ENCODE peak calls at places on chromosomes 12 and 14, in ten cellular contexts. One of them, this sample, is unnamed.

GRCh38 chr12:83042441-83043215 is 355.9 kb downstream of the TMTC2 start:
- DNase-seq in stimulated activated CD4-positive, alpha-beta T cell treated with anti-CD3 and anti-CD28 coated beads, Interleukin-4, amount 100 ng/mL, for 24 hours: no peak
- DNase-seq in EL: peak
- DNase-seq in right atrium auricular region: no peak
- DNase-seq in activated CD8-positive, alpha-beta memory T cell treated with anti-CD3 and anti-CD28 coated beads for 48 hours: no peak
- DNase-seq in NCI-H2107: no peak
- DNase-seq in NCI-H2171: no peak
- DNase-seq in mesendoderm: peak
- DNase-seq in psoas muscle: no peak
- DNase-seq in AG20443: peak
- DNase-seq in this sample: peak

GRCh38 chr12:5509557-5509956 is 77.6 kb downstream of the NTF3 start:
- DNase-seq in AG20443: no peak
- DNase-seq in mesendoderm: no peak
- DNase-seq in EL: no peak
- DNase-seq in right atrium auricular region: no peak
- DNase-seq in stimulated activated CD4-positive, alpha-beta T cell treated with anti-CD3 and anti-CD28 coated beads, Interleukin-4, amount 100 ng/mL, for 24 hours: no peak
- DNase-seq in psoas muscle: no peak
- DNase-seq in activated CD8-positive, alpha-beta memory T cell treated with anti-CD3 and anti-CD28 coated beads for 48 hours: no peak
- DNase-seq in NCI-H2171: no peak
- DNase-seq in NCI-H2107: no peak
- DNase-seq in this sample: no peak

GRCh38 chr12:50934371-50934851 is 17.9 kb upstream of the HIGD1C start:
- DNase-seq in mesendoderm: no peak
- DNase-seq in EL: no peak
- DNase-seq in NCI-H2171: no peak
- DNase-seq in activated CD8-positive, alpha-beta memory T cell treated with anti-CD3 and anti-CD28 coated beads for 48 hours: no peak
- DNase-seq in NCI-H2107: no peak
- DNase-seq in stimulated activated CD4-positive, alpha-beta T cell treated with anti-CD3 and anti-CD28 coated beads, Interleukin-4, amount 100 ng/mL, for 24 hours: no peak
- DNase-seq in psoas muscle: no peak
- DNase-seq in right atrium auricular region: no peak
- DNase-seq in AG20443: no peak
- DNase-seq in this sample: no peak

GRCh38 chr12:56518570-56518969 is 3.0 kb upstream of the RBMS2 start:
- DNase-seq in activated CD8-positive, alpha-beta memory T cell treated with anti-CD3 and anti-CD28 coated beads for 48 hours: no peak
- DNase-seq in psoas muscle: no peak
- DNase-seq in NCI-H2171: no peak
- DNase-seq in AG20443: peak
- DNase-seq in mesendoderm: no peak
- DNase-seq in stimulated activated CD4-positive, alpha-beta T cell treated with anti-CD3 and anti-CD28 coated beads, Interleukin-4, amount 100 ng/mL, for 24 hours: no peak
- DNase-seq in NCI-H2107: no peak
- DNase-seq in right atrium auricular region: no peak
- DNase-seq in EL: peak
- DNase-seq in this sample: peak

GRCh38 chr14:52755607-52756316 is 25.8 kb downstream of the STYX start:
- DNase-seq in NCI-H2107: no peak
- DNase-seq in AG20443: no peak
- DNase-seq in activated CD8-positive, alpha-beta memory T cell treated with anti-CD3 and anti-CD28 coated beads for 48 hours: no peak
- DNase-seq in psoas muscle: no peak
- DNase-seq in NCI-H2171: no peak
- DNase-seq in right atrium auricular region: no peak
- DNase-seq in stimulated activated CD4-positive, alpha-beta T cell treated with anti-CD3 and anti-CD28 coated beads, Interleukin-4, amount 100 ng/mL, for 24 hours: no peak
- DNase-seq in EL: no peak
- DNase-seq in mesendoderm: no peak
- DNase-seq in this sample: no peak

GRCh38 chr12:95319694-95320331 is 102.2 kb downstream of the VEZT start:
- DNase-seq in NCI-H2107: no peak
- DNase-seq in stimulated activated CD4-positive, alpha-beta T cell treated with anti-CD3 and anti-CD28 coated beads, Interleukin-4, amount 100 ng/mL, for 24 hours: no peak
- DNase-seq in EL: no peak
- DNase-seq in right atrium auricular region: no peak
- DNase-seq in psoas muscle: no peak
- DNase-seq in activated CD8-positive, alpha-beta memory T cell treated with anti-CD3 and anti-CD28 coated beads for 48 hours: no peak
- DNase-seq in NCI-H2171: no peak
- DNase-seq in AG20443: no peak
- DNase-seq in mesendoderm: no peak
- DNase-seq in this sample: peak

GRCh38 chr12:89258240-89258969 is 93.9 kb downstream of the DUSP6 start:
- DNase-seq in activated CD8-positive, alpha-beta memory T cell treated with anti-CD3 and anti-CD28 coated beads for 48 hours: no peak
- DNase-seq in mesendoderm: no peak
- DNase-seq in AG20443: no peak
- DNase-seq in NCI-H2171: no peak
- DNase-seq in right atrium auricular region: no peak
- DNase-seq in psoas muscle: no peak
- DNase-seq in EL: no peak
- DNase-seq in stimulated activated CD4-positive, alpha-beta T cell treated with anti-CD3 and anti-CD28 coated beads, Interleukin-4, amount 100 ng/mL, for 24 hours: no peak
- DNase-seq in NCI-H2107: no peak
- DNase-seq in this sample: no peak

GRCh38 chr14:84064756-84065155 is 1465.2 kb upstream of the FLRT2 start:
- DNase-seq in activated CD8-positive, alpha-beta memory T cell treated with anti-CD3 and anti-CD28 coated beads for 48 hours: no peak
- DNase-seq in psoas muscle: no peak
- DNase-seq in AG20443: no peak
- DNase-seq in mesendoderm: no peak
- DNase-seq in right atrium auricular region: no peak
- DNase-seq in NCI-H2171: no peak
- DNase-seq in NCI-H2107: no peak
- DNase-seq in EL: no peak
- DNase-seq in stimulated activated CD4-positive, alpha-beta T cell treated with anti-CD3 and anti-CD28 coated beads, Interleukin-4, amount 100 ng/mL, for 24 hours: no peak
- DNase-seq in this sample: no peak

GRCh38 chr14:73125169-73125588 is 11.1 kb upstream of the PSEN1 start:
- DNase-seq in stimulated activated CD4-positive, alpha-beta T cell treated with anti-CD3 and anti-CD28 coated beads, Interleukin-4, amount 100 ng/mL, for 24 hours: no peak
- DNase-seq in NCI-H2107: peak
- DNase-seq in NCI-H2171: no peak
- DNase-seq in psoas muscle: no peak
- DNase-seq in AG20443: no peak
- DNase-seq in mesendoderm: peak
- DNase-seq in EL: no peak
- DNase-seq in right atrium auricular region: no peak
- DNase-seq in activated CD8-positive, alpha-beta memory T cell treated with anti-CD3 and anti-CD28 coated beads for 48 hours: no peak
- DNase-seq in this sample: peak

GRCh38 chr12:95738024-95738611 is 52.4 kb downstream of the NTN4 start:
- DNase-seq in AG20443: no peak
- DNase-seq in activated CD8-positive, alpha-beta memory T cell treated with anti-CD3 and anti-CD28 coated beads for 48 hours: no peak
- DNase-seq in NCI-H2171: no peak
- DNase-seq in mesendoderm: no peak
- DNase-seq in right atrium auricular region: no peak
- DNase-seq in NCI-H2107: no peak
- DNase-seq in stimulated activated CD4-positive, alpha-beta T cell treated with anti-CD3 and anti-CD28 coated beads, Interleukin-4, amount 100 ng/mL, for 24 hours: no peak
- DNase-seq in EL: no peak
- DNase-seq in psoas muscle: no peak
- DNase-seq in this sample: no peak

GRCh38 chr12:43692064-43692463 is 66.5 kb downstream of the PUS7L start:
- DNase-seq in activated CD8-positive, alpha-beta memory T cell treated with anti-CD3 and anti-CD28 coated beads for 48 hours: no peak
- DNase-seq in mesendoderm: peak
- DNase-seq in right atrium auricular region: no peak
- DNase-seq in psoas muscle: no peak
- DNase-seq in NCI-H2171: no peak
- DNase-seq in stimulated activated CD4-positive, alpha-beta T cell treated with anti-CD3 and anti-CD28 coated beads, Interleukin-4, amount 100 ng/mL, for 24 hours: no peak
- DNase-seq in EL: peak
- DNase-seq in AG20443: no peak
- DNase-seq in NCI-H2107: no peak
- DNase-seq in this sample: peak

GRCh38 chr14:69749956-69750355 is 17.0 kb upstream of the SRSF5 start:
- DNase-seq in activated CD8-positive, alpha-beta memory T cell treated with anti-CD3 and anti-CD28 coated beads for 48 hours: no peak
- DNase-seq in mesendoderm: no peak
- DNase-seq in NCI-H2107: no peak
- DNase-seq in EL: no peak
- DNase-seq in psoas muscle: no peak
- DNase-seq in AG20443: no peak
- DNase-seq in stimulated activated CD4-positive, alpha-beta T cell treated with anti-CD3 and anti-CD28 coated beads, Interleukin-4, amount 100 ng/mL, for 24 hours: no peak
- DNase-seq in NCI-H2171: no peak
- DNase-seq in right atrium auricular region: no peak
- DNase-seq in this sample: no peak

GRCh38 chr14:58768977-58769376 is 131.2 kb downstream of the DACT1 start:
- DNase-seq in AG20443: no peak
- DNase-seq in NCI-H2171: no peak
- DNase-seq in right atrium auricular region: no peak
- DNase-seq in EL: no peak
- DNase-seq in stimulated activated CD4-positive, alpha-beta T cell treated with anti-CD3 and anti-CD28 coated beads, Interleukin-4, amount 100 ng/mL, for 24 hours: no peak
- DNase-seq in NCI-H2107: no peak
- DNase-seq in mesendoderm: peak
- DNase-seq in activated CD8-positive, alpha-beta memory T cell treated with anti-CD3 and anti-CD28 coated beads for 48 hours: no peak
- DNase-seq in psoas muscle: no peak
- DNase-seq in this sample: no peak

GRCh38 chr12:115960868-115961802 is 316.4 kb downstream of the MED13L start:
- DNase-seq in mesendoderm: peak
- DNase-seq in psoas muscle: no peak
- DNase-seq in activated CD8-positive, alpha-beta memory T cell treated with anti-CD3 and anti-CD28 coated beads for 48 hours: no peak
- DNase-seq in NCI-H2107: no peak
- DNase-seq in EL: peak
- DNase-seq in right atrium auricular region: no peak
- DNase-seq in AG20443: no peak
- DNase-seq in NCI-H2171: no peak
- DNase-seq in stimulated activated CD4-positive, alpha-beta T cell treated with anti-CD3 and anti-CD28 coated beads, Interleukin-4, amount 100 ng/mL, for 24 hours: no peak
- DNase-seq in this sample: no peak

GRCh38 chr14:55851301-55851700 is 266.9 kb upstream of the PELI2 start:
- DNase-seq in activated CD8-positive, alpha-beta memory T cell treated with anti-CD3 and anti-CD28 coated beads for 48 hours: no peak
- DNase-seq in right atrium auricular region: no peak
- DNase-seq in NCI-H2107: no peak
- DNase-seq in psoas muscle: no peak
- DNase-seq in stimulated activated CD4-positive, alpha-beta T cell treated with anti-CD3 and anti-CD28 coated beads, Interleukin-4, amount 100 ng/mL, for 24 hours: no peak
- DNase-seq in EL: no peak
- DNase-seq in mesendoderm: peak
- DNase-seq in AG20443: no peak
- DNase-seq in NCI-H2171: no peak
- DNase-seq in this sample: no peak

GRCh38 chr14:84409435-84409834 is 1120.5 kb upstream of the FLRT2 start:
- DNase-seq in right atrium auricular region: no peak
- DNase-seq in EL: peak
- DNase-seq in NCI-H2171: no peak
- DNase-seq in AG20443: no peak
- DNase-seq in stimulated activated CD4-positive, alpha-beta T cell treated with anti-CD3 and anti-CD28 coated beads, Interleukin-4, amount 100 ng/mL, for 24 hours: no peak
- DNase-seq in activated CD8-positive, alpha-beta memory T cell treated with anti-CD3 and anti-CD28 coated beads for 48 hours: no peak
- DNase-seq in NCI-H2107: no peak
- DNase-seq in psoas muscle: no peak
- DNase-seq in mesendoderm: no peak
- DNase-seq in this sample: no peak

GRCh38 chr14:59728294-59728693 is 142.3 kb downstream of the RTN1 start:
- DNase-seq in AG20443: no peak
- DNase-seq in EL: no peak
- DNase-seq in psoas muscle: no peak
- DNase-seq in activated CD8-positive, alpha-beta memory T cell treated with anti-CD3 and anti-CD28 coated beads for 48 hours: no peak
- DNase-seq in mesendoderm: no peak
- DNase-seq in stimulated activated CD4-positive, alpha-beta T cell treated with anti-CD3 and anti-CD28 coated beads, Interleukin-4, amount 100 ng/mL, for 24 hours: no peak
- DNase-seq in NCI-H2107: no peak
- DNase-seq in NCI-H2171: peak
- DNase-seq in right atrium auricular region: no peak
- DNase-seq in this sample: no peak

GRCh38 chr12:53501615-53502181 is 615 bp downstream of the TARBP2 start:
- DNase-seq in NCI-H2171: no peak
- DNase-seq in AG20443: no peak
- DNase-seq in mesendoderm: no peak
- DNase-seq in NCI-H2107: no peak
- DNase-seq in psoas muscle: no peak
- DNase-seq in right atrium auricular region: peak
- DNase-seq in activated CD8-positive, alpha-beta memory T cell treated with anti-CD3 and anti-CD28 coated beads for 48 hours: no peak
- DNase-seq in EL: no peak
- DNase-seq in stimulated activated CD4-positive, alpha-beta T cell treated with anti-CD3 and anti-CD28 coated beads, Interleukin-4, amount 100 ng/mL, for 24 hours: no peak
- DNase-seq in this sample: no peak

GRCh38 chr12:74021937-74022336 is 515.7 kb upstream of the ATXN7L3B start:
- DNase-seq in stimulated activated CD4-positive, alpha-beta T cell treated with anti-CD3 and anti-CD28 coated beads, Interleukin-4, amount 100 ng/mL, for 24 hours: no peak
- DNase-seq in activated CD8-positive, alpha-beta memory T cell treated with anti-CD3 and anti-CD28 coated beads for 48 hours: no peak
- DNase-seq in psoas muscle: peak
- DNase-seq in right atrium auricular region: no peak
- DNase-seq in AG20443: no peak
- DNase-seq in mesendoderm: peak
- DNase-seq in NCI-H2107: no peak
- DNase-seq in NCI-H2171: no peak
- DNase-seq in EL: peak
- DNase-seq in this sample: peak

GRCh38 chr12:6272300-6273208 is 37.9 kb upstream of the PLEKHG6 start:
- DNase-seq in AG20443: peak
- DNase-seq in EL: no peak
- DNase-seq in right atrium auricular region: no peak
- DNase-seq in NCI-H2171: peak
- DNase-seq in stimulated activated CD4-positive, alpha-beta T cell treated with anti-CD3 and anti-CD28 coated beads, Interleukin-4, amount 100 ng/mL, for 24 hours: no peak
- DNase-seq in psoas muscle: no peak
- DNase-seq in mesendoderm: peak
- DNase-seq in activated CD8-positive, alpha-beta memory T cell treated with anti-CD3 and anti-CD28 coated beads for 48 hours: no peak
- DNase-seq in NCI-H2107: peak
- DNase-seq in this sample: no peak

GRCh38 chr12:124898200-124898950 is 16.1 kb downstream of the UBC start:
- DNase-seq in NCI-H2107: peak
- DNase-seq in AG20443: peak
- DNase-seq in NCI-H2171: peak
- DNase-seq in mesendoderm: peak
- DNase-seq in stimulated activated CD4-positive, alpha-beta T cell treated with anti-CD3 and anti-CD28 coated beads, Interleukin-4, amount 100 ng/mL, for 24 hours: peak
- DNase-seq in activated CD8-positive, alpha-beta memory T cell treated with anti-CD3 and anti-CD28 coated beads for 48 hours: no peak
- DNase-seq in psoas muscle: peak
- DNase-seq in EL: peak
- DNase-seq in right atrium auricular region: no peak
- DNase-seq in this sample: no peak

GRCh38 chr14:70893842-70894237 is 13.4 kb upstream of the PCNX1 start:
- DNase-seq in right atrium auricular region: no peak
- DNase-seq in NCI-H2107: no peak
- DNase-seq in NCI-H2171: no peak
- DNase-seq in stimulated activated CD4-positive, alpha-beta T cell treated with anti-CD3 and anti-CD28 coated beads, Interleukin-4, amount 100 ng/mL, for 24 hours: no peak
- DNase-seq in AG20443: no peak
- DNase-seq in EL: no peak
- DNase-seq in psoas muscle: no peak
- DNase-seq in mesendoderm: no peak
- DNase-seq in activated CD8-positive, alpha-beta memory T cell treated with anti-CD3 and anti-CD28 coated beads for 48 hours: no peak
- DNase-seq in this sample: no peak

GRCh38 chr12:49808686-49809368 is 19.4 kb downstream of the NCKAP5L start:
- DNase-seq in NCI-H2107: no peak
- DNase-seq in right atrium auricular region: no peak
- DNase-seq in AG20443: peak
- DNase-seq in EL: no peak
- DNase-seq in mesendoderm: peak
- DNase-seq in NCI-H2171: no peak
- DNase-seq in activated CD8-positive, alpha-beta memory T cell treated with anti-CD3 and anti-CD28 coated beads for 48 hours: no peak
- DNase-seq in psoas muscle: peak
- DNase-seq in stimulated activated CD4-positive, alpha-beta T cell treated with anti-CD3 and anti-CD28 coated beads, Interleukin-4, amount 100 ng/mL, for 24 hours: no peak
- DNase-seq in this sample: peak

GRCh38 chr14:95044463-95045254 is 112.7 kb downstream of the DICER1 start:
- DNase-seq in AG20443: no peak
- DNase-seq in mesendoderm: no peak
- DNase-seq in NCI-H2107: no peak
- DNase-seq in psoas muscle: no peak
- DNase-seq in activated CD8-positive, alpha-beta memory T cell treated with anti-CD3 and anti-CD28 coated beads for 48 hours: no peak
- DNase-seq in NCI-H2171: no peak
- DNase-seq in EL: no peak
- DNase-seq in stimulated activated CD4-positive, alpha-beta T cell treated with anti-CD3 and anti-CD28 coated beads, Interleukin-4, amount 100 ng/mL, for 24 hours: no peak
- DNase-seq in right atrium auricular region: peak
- DNase-seq in this sample: no peak

GRCh38 chr12:120698677-120699076 is 11.6 kb upstream of the UNC119B start:
- DNase-seq in right atrium auricular region: no peak
- DNase-seq in stimulated activated CD4-positive, alpha-beta T cell treated with anti-CD3 and anti-CD28 coated beads, Interleukin-4, amount 100 ng/mL, for 24 hours: no peak
- DNase-seq in activated CD8-positive, alpha-beta memory T cell treated with anti-CD3 and anti-CD28 coated beads for 48 hours: no peak
- DNase-seq in NCI-H2171: no peak
- DNase-seq in psoas muscle: no peak
- DNase-seq in mesendoderm: no peak
- DNase-seq in AG20443: no peak
- DNase-seq in NCI-H2107: no peak
- DNase-seq in EL: no peak
- DNase-seq in this sample: no peak

GRCh38 chr14:25516838-25517237 is 466.9 kb upstream of the STXBP6 start:
- DNase-seq in AG20443: no peak
- DNase-seq in mesendoderm: peak
- DNase-seq in activated CD8-positive, alpha-beta memory T cell treated with anti-CD3 and anti-CD28 coated beads for 48 hours: no peak
- DNase-seq in EL: no peak
- DNase-seq in stimulated activated CD4-positive, alpha-beta T cell treated with anti-CD3 and anti-CD28 coated beads, Interleukin-4, amount 100 ng/mL, for 24 hours: no peak
- DNase-seq in NCI-H2171: no peak
- DNase-seq in psoas muscle: no peak
- DNase-seq in right atrium auricular region: no peak
- DNase-seq in NCI-H2107: no peak
- DNase-seq in this sample: no peak

GRCh38 chr12:1795785-1796514 is 24.4 kb upstream of the LRTM2 start:
- DNase-seq in NCI-H2171: peak
- DNase-seq in psoas muscle: peak
- DNase-seq in stimulated activated CD4-positive, alpha-beta T cell treated with anti-CD3 and anti-CD28 coated beads, Interleukin-4, amount 100 ng/mL, for 24 hours: peak
- DNase-seq in right atrium auricular region: peak
- DNase-seq in activated CD8-positive, alpha-beta memory T cell treated with anti-CD3 and anti-CD28 coated beads for 48 hours: peak
- DNase-seq in AG20443: peak
- DNase-seq in mesendoderm: peak
- DNase-seq in EL: peak
- DNase-seq in NCI-H2107: peak
- DNase-seq in this sample: peak

GRCh38 chr14:54564799-54565235 is 2.1 kb upstream of the SAMD4A start:
- DNase-seq in AG20443: peak
- DNase-seq in mesendoderm: no peak
- DNase-seq in NCI-H2171: no peak
- DNase-seq in NCI-H2107: no peak
- DNase-seq in activated CD8-positive, alpha-beta memory T cell treated with anti-CD3 and anti-CD28 coated beads for 48 hours: no peak
- DNase-seq in psoas muscle: no peak
- DNase-seq in right atrium auricular region: no peak
- DNase-seq in stimulated activated CD4-positive, alpha-beta T cell treated with anti-CD3 and anti-CD28 coated beads, Interleukin-4, amount 100 ng/mL, for 24 hours: no peak
- DNase-seq in EL: peak
- DNase-seq in this sample: peak